ENCODE peak calls at places on chromosomes 16 and 17, in four cellular contexts. Z is K562, G is A549, F is HepG2. Y is an unnamed sample.

GRCh38 chr17:50169121-50169764 is 3.4 kb downstream of the SGCA start:
- DNase-seq in F (peak), G (peak), Z (peak), Y (peak)

GRCh38 chr17:43615952-43616351 is 45.8 kb downstream of the MEOX1 start:
- DNase-seq in F (no peak), Z (no peak), G (no peak), Y (no peak)

GRCh38 chr16:88376835-88377726 is 5.7 kb upstream of the ZNF469 start:
- DNase-seq in Z (no peak), F (no peak), G (no peak), Y (no peak)

GRCh38 chr16:66446737-66447136 is 19.6 kb downstream of the BEAN1 start:
- DNase-seq in Z (no peak), G (no peak), F (no peak), Y (no peak)

GRCh38 chr17:65759532-65759931 is 198.1 kb upstream of the AXIN2 start:
- DNase-seq in F (peak), G (no peak), Z (no peak), Y (no peak)

GRCh38 chr17:27743288-27743885 is 56.9 kb downstream of the NOS2 start:
- DNase-seq in G (no peak), F (no peak), Z (no peak), Y (no peak)

GRCh38 chr17:55219484-55219883 is 45.3 kb upstream of the HLF start:
- DNase-seq in G (no peak), Z (no peak), F (no peak), Y (no peak)

GRCh38 chr17:3026856-3027751 is 36.3 kb downstream of the OR1D5 start:
- DNase-seq in F (no peak), G (no peak), Z (no peak), Y (no peak)

GRCh38 chr16:75172578-75172977 is 24.3 kb downstream of the ZFP1 start:
- DNase-seq in Z (no peak), G (no peak), F (no peak), Y (no peak)

GRCh38 chr17:34706029-34706428 is 126.6 kb downstream of the TMEM132E start:
- DNase-seq in G (no peak), F (no peak), Z (peak), Y (no peak)

GRCh38 chr16:22425036-22425801 is 50.8 kb upstream of the CDR2 start:
- DNase-seq in F (no peak), Z (no peak), G (no peak), Y (no peak)

GRCh38 chr17:14330492-14330920 is 29.6 kb downstream of the HS3ST3B1 start:
- DNase-seq in Z (no peak), F (peak), G (no peak), Y (no peak)

GRCh38 chr16:86986809-86987487 is 330.2 kb downstream of the C16orf95 start:
- DNase-seq in G (no peak), F (no peak), Z (no peak), Y (no peak)

GRCh38 chr17:82839617-82840292 is at the start of gene ZNF750:
- DNase-seq in G (no peak), Z (no peak), F (no peak), Y (no peak)

GRCh38 chr17:71494456-71494855 is 626.4 kb upstream of the SOX9 start:
- DNase-seq in F (no peak), Z (no peak), G (no peak), Y (no peak)

GRCh38 chr17:57604771-57605733 is 140.0 kb downstream of the CCDC182 start:
- DNase-seq in G (no peak), Z (no peak), F (no peak), Y (peak)

GRCh38 chr16:57720142-57720575 is 15.4 kb upstream of the KATNB1 start:
- DNase-seq in G (peak), F (peak), Z (peak), Y (no peak)

GRCh38 chr17:62910277-62910676 is 55.8 kb upstream of the TANC2 start:
- DNase-seq in G (no peak), F (no peak), Z (no peak), Y (no peak)

GRCh38 chr16:57986196-57986595 is 14.3 kb downstream of the ZNF319 start:
- DNase-seq in G (no peak), Z (no peak), F (no peak), Y (no peak)

GRCh38 chr16:85673529-85674417 is 15.0 kb downstream of the GINS2 start:
- DNase-seq in F (no peak), Z (no peak), G (no peak), Y (no peak)

GRCh38 chr17:32772453-32773025 is 104.4 kb downstream of the MYO1D start:
- DNase-seq in F (no peak), Z (no peak), G (no peak), Y (peak)

GRCh38 chr17:16407911-16408588 is 7.3 kb upstream of the TRPV2 start:
- DNase-seq in Z (peak), G (no peak), F (peak), Y (peak)

GRCh38 chr16:56701534-56701933 is 19.3 kb downstream of the MT1X start:
- DNase-seq in G (no peak), F (no peak), Z (no peak), Y (no peak)

GRCh38 chr16:88010343-88010970 is 59.2 kb downstream of the BANP start:
- DNase-seq in G (no peak), F (no peak), Z (no peak), Y (no peak)

GRCh38 chr17:75610103-75610984 is 22.7 kb downstream of the MYO15B start:
- DNase-seq in G (peak), F (peak), Z (no peak), Y (no peak)

GRCh38 chr17:73749337-73749807 is 105.1 kb upstream of the SDK2 start:
- DNase-seq in G (peak), F (no peak), Z (no peak), Y (no peak)

GRCh38 chr16:87367556-87367955 is 16.0 kb downstream of the FBXO31 start:
- DNase-seq in G (no peak), Z (no peak), F (no peak), Y (no peak)

GRCh38 chr17:1720856-1721386 is 3.6 kb upstream of the WDR81 start:
- DNase-seq in Z (peak), F (peak), G (peak), Y (no peak)

GRCh38 chr17:12958786-12959185 is 59.0 kb downstream of the ELAC2 start:
- DNase-seq in Z (no peak), G (no peak), F (no peak), Y (no peak)

GRCh38 chr17:77800832-77801231 is 157.7 kb upstream of the TNRC6C start:
- DNase-seq in F (no peak), G (no peak), Z (no peak), Y (no peak)
- TF ChIP-seq RFX5 in F (no peak), G (no peak), Z (no peak), Y (no peak)

DNA sequence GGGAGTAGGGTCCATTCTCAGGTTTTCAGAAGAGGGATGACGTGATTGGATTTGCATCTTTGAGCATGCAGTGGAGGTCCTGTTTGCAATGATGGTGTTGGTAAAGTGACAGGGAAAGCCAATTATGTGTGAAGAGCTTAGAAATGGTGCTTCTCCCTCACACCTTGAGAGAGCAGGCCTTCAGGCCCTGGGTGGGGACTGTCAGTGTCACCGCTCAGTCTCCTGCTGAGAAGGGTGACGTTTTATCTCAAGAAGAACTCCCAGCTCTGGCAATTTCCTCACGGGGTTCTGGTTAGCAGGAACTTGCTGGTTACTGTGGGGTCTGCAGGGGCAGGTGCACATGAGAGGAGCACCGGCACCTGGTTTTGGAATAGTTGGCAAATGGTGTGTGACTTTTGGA is 11.2 kb downstream of the PLCG2 start:
- DNase-seq in G (no peak), F (no peak), Z (no peak), Y (no peak)
- TF ChIP-seq JUNB in G (no peak), F (no peak), Z (no peak), Y (no peak)

GRCh38 chr17:29003289-29003688 is 2.5 kb downstream of the SEZ6 start:
- DNase-seq in Z (no peak), F (no peak), G (no peak), Y (no peak)
- TF ChIP-seq RFX5 in Z (no peak), F (no peak), G (no peak), Y (no peak)

GRCh38 chr17:44901323-44901965 is 2.2 kb upstream of the EFTUD2 start:
- DNase-seq in F (no peak), G (no peak), Z (no peak), Y (no peak)

GRCh38 chr17:44898768-44899073 is 524 bp downstream of the EFTUD2 start:
- DNase-seq in Z (no peak), G (peak), F (peak), Y (no peak)

GRCh38 chr17:44899074-44899782 is at the start of gene EFTUD2:
- DNase-seq in G (peak), Z (peak), F (peak), Y (peak)

GRCh38 chr17:44902135-44902760 is 3.0 kb upstream of the EFTUD2 start:
- DNase-seq in F (no peak), Z (no peak), G (no peak), Y (no peak)

DNA sequence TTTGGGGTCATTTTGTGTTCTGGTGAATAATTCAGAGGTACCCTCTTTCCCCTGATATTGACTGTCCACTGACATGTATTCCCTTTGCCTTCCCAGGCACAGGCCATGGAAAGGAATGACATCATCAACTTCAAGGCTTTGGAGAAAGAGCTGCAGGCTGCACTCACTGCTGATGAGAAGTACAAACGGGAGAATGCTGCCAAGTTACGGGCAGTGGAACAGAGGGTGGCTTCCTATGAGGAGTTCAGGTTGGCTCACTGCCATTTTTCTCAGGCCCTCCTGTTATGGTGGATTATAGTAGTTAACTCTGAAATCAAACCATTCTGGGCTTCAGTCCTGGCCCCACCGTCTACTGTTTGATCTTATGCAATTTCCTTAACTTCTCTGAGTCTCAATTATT is 1.6 kb upstream of the EFTUD2 start:
- DNase-seq in Z (no peak), F (no peak), G (no peak), Y (no peak)
- TF ChIP-seq JUNB in Z (no peak), F (no peak), G (no peak), Y (no peak)